ENCODE peak calls at places on chromosomes 3 and 15, in five cellular contexts. C, J, N, E and Y are unnamed samples.

GRCh38 chr15:29442532-29442931 is 172.9 kb upstream of the NSMCE3 start:
- DNase-seq in C (no peak), N (no peak), J (no peak), E (no peak), Y (no peak)

GRCh38 chr3:71371282-71371681 is 212.2 kb downstream of the FOXP1 start:
- DNase-seq in J (no peak), C (no peak), N (no peak), E (no peak), Y (no peak)

GRCh38 chr3:20054549-20054987 is 14.3 kb downstream of the KAT2B start:
- DNase-seq in N (peak; percentile 78), E (peak; percentile 90), J (peak; percentile 71), C (peak; percentile 90), Y (no peak)

GRCh38 chr15:39235084-39235795 is 345.6 kb upstream of the THBS1 start:
- DNase-seq in N (no peak), C (peak; percentile 65), J (no peak), E (no peak), Y (no peak)

GRCh38 chr15:80247320-80247719 is 4.7 kb downstream of the CTXND1 start:
- DNase-seq in J (no peak), N (no peak), E (no peak), C (no peak), Y (no peak)

GRCh38 chr3:13002398-13003124 is 70.7 kb downstream of the IQSEC1 start:
- DNase-seq in J (peak; percentile 17), C (no peak), E (no peak), N (no peak), Y (no peak)

GRCh38 chr3:119302697-119303630 is 8.8 kb downstream of the ARHGAP31 start:
- DNase-seq in J (no peak), C (peak; percentile 28), N (no peak), E (no peak), Y (no peak)

GRCh38 chr3:46186856-46187700 is 21.0 kb downstream of the CCR1 start:
- DNase-seq in J (no peak), C (no peak), N (no peak), E (peak; percentile 19), Y (no peak)

GRCh38 chr3:38563070-38563901 is 67.1 kb downstream of the EXOG start:
- DNase-seq in C (no peak), J (no peak), E (no peak), N (no peak), Y (no peak)

GRCh38 chr3:174325834-174326705 is 533.1 kb upstream of the NAALADL2 start:
- DNase-seq in E (no peak), N (peak; percentile 40), C (peak; percentile 95), J (no peak), Y (peak; percentile 72)

GRCh38 chr3:149443545-149443912 is 31.0 kb upstream of the TM4SF4 start:
- DNase-seq in N (no peak), E (no peak), C (no peak), J (no peak), Y (no peak)

GRCh38 chr3:46905661-46906451 is 28.3 kb downstream of the PTH1R start:
- DNase-seq in C (no peak), N (no peak), E (no peak), J (peak; percentile 49), Y (no peak)

GRCh38 chr3:186381424-186382216 is 19.6 kb upstream of the DGKG start:
- DNase-seq in N (no peak), J (no peak), E (no peak), C (no peak), Y (no peak)

GRCh38 chr3:36954452-36955134 is 9.7 kb upstream of the TRANK1 start:
- DNase-seq in C (no peak), E (no peak), J (no peak), N (no peak), Y (no peak)

GRCh38 chr3:160130950-160131349 is 94.3 kb upstream of the C3orf80 start:
- DNase-seq in J (no peak), E (no peak), N (peak; percentile 67), C (peak; percentile 59), Y (peak; percentile 28)

GRCh38 chr3:129525341-129525968 is 3.0 kb upstream of the RHO start:
- DNase-seq in C (peak; percentile 47), N (peak; percentile 36), E (peak; percentile 7), J (no peak), Y (no peak)

GRCh38 chr3:182092662-182093262 is 381.0 kb downstream of the SOX2 start:
- DNase-seq in N (no peak), E (no peak), C (no peak), J (no peak), Y (no peak)

GRCh38 chr3:21117397-21117796 is 633.6 kb downstream of the ZNF385D start:
- DNase-seq in J (no peak), N (no peak), E (no peak), C (no peak), Y (no peak)

GRCh38 chr3:49469037-49469875 is 811 bp upstream of the DAG1 start:
- DNase-seq in J (peak; percentile 84), E (no peak), C (peak; percentile 85), N (peak; percentile 85), Y (peak; percentile 57)

GRCh38 chr3:72047472-72047871 is 262.5 kb upstream of the PROK2 start:
- DNase-seq in J (no peak), N (no peak), E (no peak), C (no peak), Y (no peak)

GRCh38 chr15:92418864-92419263 is 25.2 kb downstream of the ST8SIA2 start:
- DNase-seq in E (no peak), N (no peak), C (no peak), J (no peak), Y (no peak)

GRCh38 chr3:181941250-181941649 is 229.5 kb downstream of the SOX2 start:
- DNase-seq in C (no peak), E (no peak), J (no peak), N (no peak), Y (no peak)

GRCh38 chr3:196963309-196963953 is 5.2 kb downstream of the PIGZ start:
- DNase-seq in C (no peak), N (no peak), E (no peak), J (no peak), Y (no peak)

GRCh38 chr3:178381971-178382370 is 154.3 kb upstream of the KCNMB2 start:
- DNase-seq in N (peak; percentile 44), E (no peak), J (no peak), C (peak; percentile 72), Y (no peak)

GRCh38 chr3:46213201-46213600 is 5.1 kb upstream of the CCR1 start:
- DNase-seq in N (no peak), C (no peak), E (peak; percentile 35), J (no peak), Y (no peak)

GRCh38 chr3:118543823-118544222 is 490.8 kb downstream of the IGSF11 start:
- DNase-seq in J (no peak), C (no peak), E (no peak), N (no peak), Y (no peak)

GRCh38 chr15:67087507-67088172 is 22.2 kb downstream of the SMAD3 start:
- DNase-seq in C (no peak), N (no peak), E (no peak), J (no peak), Y (no peak)

GRCh38 chr3:89571707-89572106 is 464.3 kb downstream of the EPHA3 start:
- DNase-seq in N (peak; percentile 59), J (no peak), C (no peak), E (no peak), Y (no peak)

GRCh38 chr15:69298697-69299441 is at the start of gene PAQR5:
- DNase-seq in C (no peak), J (no peak), E (peak; percentile 11), N (peak; percentile 35), Y (no peak)

GRCh38 chr15:40368701-40369473 is 10.9 kb downstream of the DISP2 start:
- DNase-seq in J (no peak), C (no peak), N (no peak), E (no peak), Y (no peak)

GRCh38 chr15:20368974-20369373 is 172.6 kb downstream of the GOLGA6L6 start:
- DNase-seq in J (no peak), E (no peak), C (no peak), N (no peak), Y (no peak)

GRCh38 chr3:144229973-144230372 is 258.4 kb downstream of the DIPK2A start:
- DNase-seq in C (no peak), E (no peak), J (no peak), N (peak; percentile 8), Y (no peak)

GRCh38 chr3:49625071-49625470 is 49.1 kb upstream of the APEH start:
- DNase-seq in C (no peak), J (no peak), N (no peak), E (no peak), Y (no peak)

GRCh38 chr3:23601020-23601822 is 204.5 kb upstream of the UBE2E1 start:
- DNase-seq in E (no peak), C (peak; percentile 24), N (peak; percentile 31), J (no peak), Y (no peak)
- TF ChIP-seq CTCF in E (no peak), C (no peak), N (no peak), J (no peak), Y (no peak)

DNA sequence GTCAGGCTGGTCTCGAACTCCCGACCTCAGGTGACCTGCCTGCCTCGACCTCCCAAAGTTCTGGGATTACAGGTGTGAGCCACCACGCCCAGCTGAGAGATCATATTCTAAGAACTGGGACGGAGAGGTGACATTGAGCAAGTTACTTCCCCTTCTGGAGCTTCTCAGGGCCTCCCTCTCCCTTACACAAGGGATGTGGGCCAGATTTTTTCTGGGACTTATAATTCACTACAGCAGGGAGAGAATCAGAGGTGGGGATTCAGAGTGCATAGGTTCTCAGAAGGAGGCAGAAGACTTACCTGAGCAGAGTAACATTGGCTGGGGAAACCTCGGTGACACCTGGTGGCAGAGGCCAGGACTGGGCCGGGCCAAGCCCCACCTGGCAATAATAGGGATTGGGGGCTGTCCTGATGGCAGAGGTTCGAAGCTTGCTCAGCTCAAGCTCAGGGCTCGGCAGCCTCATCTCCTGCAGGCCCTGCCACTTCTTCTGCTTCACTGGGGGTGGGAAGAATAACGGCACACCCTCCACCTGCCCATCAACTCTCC is 6.8 kb downstream of the LTK start:
- DNase-seq in E (no peak), N (no peak), C (no peak), J (no peak), Y (no peak)
- TF ChIP-seq CTCF in E (no peak), N (no peak), C (no peak), J (no peak), Y (no peak)

DNA sequence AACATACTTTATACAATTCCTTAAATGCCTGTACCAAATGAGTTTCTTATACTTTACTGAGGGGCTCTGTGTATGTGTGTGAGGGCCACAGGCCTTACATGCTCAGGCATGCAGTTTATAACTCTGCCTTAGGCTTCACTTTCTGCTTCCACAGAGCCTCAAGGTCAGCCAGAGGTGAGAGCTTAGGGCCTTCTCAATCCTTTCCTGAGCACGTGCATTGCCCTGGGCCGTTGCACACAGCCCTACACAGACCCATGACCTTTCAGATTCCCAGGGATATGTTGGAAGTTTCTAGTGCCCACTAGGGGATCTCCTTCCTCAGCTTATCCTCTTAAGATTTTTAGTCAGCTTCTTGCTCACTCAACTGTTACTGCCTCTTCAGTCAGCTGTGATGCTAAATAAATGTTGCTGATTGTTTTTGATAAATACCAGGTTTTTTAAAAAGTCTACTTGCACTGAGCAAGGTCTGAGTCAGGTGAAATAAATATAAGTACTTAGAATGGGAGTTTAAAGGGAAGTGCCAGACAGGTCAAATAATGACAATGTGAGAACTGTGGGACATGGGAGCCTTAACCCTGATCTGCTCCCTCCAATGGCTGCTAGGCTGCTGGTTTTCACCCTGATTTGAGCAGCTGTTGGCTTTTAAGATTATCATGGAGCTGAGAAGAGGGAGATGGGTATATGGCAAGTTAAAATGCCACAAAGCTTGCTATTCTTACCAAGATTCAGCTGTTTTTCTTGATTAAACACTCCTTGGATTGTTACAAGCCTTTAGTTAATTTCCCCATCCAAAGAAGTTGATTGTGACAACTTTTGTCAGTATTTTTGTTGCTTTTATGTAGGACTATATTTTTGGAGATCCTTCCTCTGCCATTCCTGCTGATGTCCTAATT is 169.5 kb downstream of the PLD1 start:
- DNase-seq in J (no peak), C (peak; percentile 73), N (peak; percentile 52), E (no peak), Y (peak; percentile 7)
- TF ChIP-seq CTCF in J (no peak), C (peak; percentile 40), N (peak; percentile 23), E (no peak), Y (peak; percentile 29)

GRCh38 chr15:90529369-90530249 is at the start of gene CRTC3:
- DNase-seq in N (peak; percentile 54), J (peak; percentile 69), E (peak; percentile 58), C (peak; percentile 56), Y (no peak)
- TF ChIP-seq CTCF in N (peak; percentile 2), J (no peak), E (no peak), C (peak; percentile 7), Y (no peak)